ENCODE peak calls at places on chromosome 17, in seven cellular contexts. A is GM23338, B is neural progenitor cell, P is hepatocyte, D is SK-N-SH, C is PC-3, J is OCI-LY7. E is an unnamed sample.

GRCh38 chr17:48307814-48308411 is 122.1 kb downstream of the SKAP1 start:
- DNase-seq in A (peak), B (peak), P (peak), D (peak), C (peak), J (peak), E (peak)

GRCh38 chr17:80892019-80892855 is 99.4 kb upstream of the CHMP6 start:
- DNase-seq in A (no peak), B (no peak), P (peak), D (no peak), C (peak), J (no peak), E (peak)

GRCh38 chr17:44541884-44542581 is 15.3 kb upstream of the FZD2 start:
- DNase-seq in A (peak), B (peak), P (no peak), D (no peak), C (no peak), J (peak), E (no peak)

GRCh38 chr17:71709974-71710373 is 410.8 kb upstream of the SOX9 start:
- DNase-seq in A (peak), B (peak), P (peak), D (peak), C (no peak), J (no peak), E (peak)

GRCh38 chr17:5619088-5619740 is 34.9 kb upstream of the NLRP1 start:
- DNase-seq in A (no peak), B (no peak), P (no peak), D (no peak), C (no peak), J (peak), E (no peak)

GRCh38 chr17:59434429-59434828 is 103.0 kb downstream of the YPEL2 start:
- DNase-seq in A (no peak), B (no peak), P (no peak), D (no peak), C (no peak), J (no peak), E (no peak)

GRCh38 chr17:59725691-59726090 is 18.2 kb downstream of the VMP1 start:
- DNase-seq in A (no peak), B (no peak), P (no peak), D (no peak), C (no peak), J (no peak), E (peak)

GRCh38 chr17:17568772-17569195 is 22.7 kb downstream of the PEMT start:
- DNase-seq in A (peak), B (peak), P (peak), D (peak), C (peak), J (peak), E (peak)

GRCh38 chr17:9200699-9201359 is 179.5 kb downstream of the NTN1 start:
- DNase-seq in A (no peak), B (no peak), P (no peak), D (no peak), C (no peak), J (no peak), E (no peak)

GRCh38 chr17:2466936-2467335 is 44.8 kb downstream of the METTL16 start:
- DNase-seq in A (no peak), B (no peak), P (no peak), D (no peak), C (no peak), J (no peak), E (no peak)

GRCh38 chr17:50685691-50686493 is 21.8 kb downstream of the ANKRD40 start:
- DNase-seq in A (no peak), B (no peak), P (no peak), D (no peak), C (no peak), J (no peak), E (no peak)

GRCh38 chr17:63838586-63839184 is 3.8 kb downstream of the SMARCD2 start:
- DNase-seq in A (peak), B (no peak), P (peak), D (no peak), C (peak), J (no peak), E (peak)

GRCh38 chr17:78314683-78315354 is 45.1 kb downstream of the SOCS3 start:
- DNase-seq in A (peak), B (no peak), P (no peak), D (peak), C (no peak), J (no peak), E (no peak)

GRCh38 chr17:10499950-10500349 is 18.4 kb downstream of the MYH1 start:
- DNase-seq in A (no peak), B (no peak), P (no peak), D (no peak), C (no peak), J (no peak), E (no peak)

GRCh38 chr17:3978421-3979275 is 14.4 kb upstream of the ATP2A3 start:
- DNase-seq in A (no peak), B (no peak), P (no peak), D (peak), C (peak), J (no peak), E (no peak)

GRCh38 chr17:78422267-78422605 is 43.8 kb downstream of the PGS1 start:
- DNase-seq in A (no peak), B (no peak), P (no peak), D (no peak), C (no peak), J (no peak), E (no peak)

GRCh38 chr17:4623249-4623648 is 18.2 kb downstream of the ALOX15 start:
- DNase-seq in A (no peak), B (no peak), P (peak), D (no peak), C (no peak), J (no peak), E (peak)

GRCh38 chr17:47990962-47991731 is 20.2 kb downstream of the CDK5RAP3 start:
- DNase-seq in A (peak), B (peak), P (no peak), D (peak), C (no peak), J (no peak), E (peak)

GRCh38 chr17:75901727-75902126 is 3.0 kb downstream of the MRPL38 start:
- DNase-seq in A (no peak), B (no peak), P (no peak), D (no peak), C (no peak), J (no peak), E (no peak)

GRCh38 chr17:83181991-83182619 is 102.7 kb downstream of the METRNL start:
- DNase-seq in A (no peak), B (no peak), P (peak), D (no peak), C (no peak), J (no peak), E (no peak)

GRCh38 chr17:64230551-64231408 is 32.3 kb downstream of the TEX2 start:
- DNase-seq in A (no peak), B (no peak), P (peak), D (no peak), C (peak), J (no peak), E (peak)

GRCh38 chr17:7478276-7479138 is 924 bp downstream of the ZBTB4 start:
- DNase-seq in A (peak), B (peak), P (peak), D (peak), C (peak), J (no peak), E (peak)

GRCh38 chr17:64384253-64385186 is 6.1 kb downstream of the PECAM1 start:
- DNase-seq in A (no peak), B (no peak), P (no peak), D (no peak), C (peak), J (no peak), E (peak)

GRCh38 chr17:6028294-6028693 is 41.9 kb upstream of the WSCD1 start:
- DNase-seq in A (no peak), B (no peak), P (no peak), D (no peak), C (no peak), J (no peak), E (no peak)

GRCh38 chr17:77571141-77571540 is 387.4 kb upstream of the TNRC6C start:
- DNase-seq in A (peak), B (peak), P (no peak), D (no peak), C (no peak), J (no peak), E (no peak)

GRCh38 chr17:2057130-2057713 is 2.3 kb downstream of the HIC1 start:
- DNase-seq in A (peak), B (peak), P (no peak), D (no peak), C (no peak), J (no peak), E (no peak)

GRCh38 chr17:68567035-68567434 is 34.1 kb downstream of the FAM20A start:
- DNase-seq in A (no peak), B (no peak), P (peak), D (no peak), C (no peak), J (no peak), E (no peak)

GRCh38 chr17:59399914-59400313 is 68.5 kb downstream of the YPEL2 start:
- DNase-seq in A (no peak), B (no peak), P (no peak), D (peak), C (no peak), J (no peak), E (no peak)

GRCh38 chr17:78674595-78675315 is 97.6 kb upstream of the DNAH17 start:
- DNase-seq in A (peak), B (peak), P (no peak), D (peak), C (no peak), J (no peak), E (no peak)

GRCh38 chr17:77782611-77783010 is 175.9 kb upstream of the TNRC6C start:
- DNase-seq in A (no peak), B (no peak), P (no peak), D (no peak), C (no peak), J (no peak), E (no peak)

GRCh38 chr17:41909088-41909487 is 9.7 kb downstream of the ACLY start:
- DNase-seq in A (no peak), B (no peak), P (no peak), D (no peak), C (no peak), J (no peak), E (no peak)

DNA sequence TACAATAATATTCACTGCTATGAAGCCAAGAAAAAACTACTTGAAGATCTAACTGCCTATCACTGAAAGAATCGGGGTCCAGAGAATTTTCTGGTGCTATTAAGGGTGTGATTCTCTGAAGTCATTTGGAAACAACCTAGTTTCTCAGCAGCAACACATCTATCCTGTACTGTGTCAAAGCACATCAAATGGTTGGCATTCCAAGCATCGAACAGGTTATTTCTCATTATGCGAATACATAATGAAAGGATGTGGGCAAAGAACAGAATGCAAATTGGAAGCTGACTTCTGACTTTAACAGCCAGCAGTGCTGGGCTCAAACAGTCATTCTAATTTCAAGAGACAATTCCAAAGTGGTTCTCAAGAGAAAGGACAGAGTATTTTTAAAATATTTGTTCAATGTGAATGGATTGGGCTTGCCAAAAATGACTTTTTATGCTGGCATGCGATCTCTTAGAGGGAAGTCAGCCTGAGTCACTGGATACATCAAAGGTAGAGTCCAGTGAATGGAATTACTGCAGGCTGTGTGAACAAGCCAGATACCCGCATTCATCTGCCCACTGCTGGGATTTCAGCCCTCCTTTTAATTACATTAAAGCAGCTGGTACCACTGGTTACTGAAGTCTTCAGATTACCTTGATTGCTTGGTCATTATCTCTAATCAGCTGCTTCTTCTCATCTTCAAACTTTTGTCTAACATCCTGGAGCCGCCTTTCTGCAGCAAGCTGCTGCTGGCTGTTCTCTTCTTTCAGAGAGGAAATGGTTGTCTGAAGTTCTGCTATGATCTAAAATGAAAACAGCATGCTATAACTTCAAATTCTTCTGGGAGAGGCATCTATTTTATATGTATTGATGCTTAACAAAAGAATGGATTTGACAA is 181.2 kb upstream of the AXIN2 start:
- DNase-seq in A (peak), B (peak), P (no peak), D (peak), C (peak), J (no peak), E (peak)
- H3K27ac ChIP-seq in A (no peak), B (no peak), P (no peak), D (peak), C (peak), J (no peak), E (peak)

GRCh38 chr17:57662021-57662420 is 83.1 kb downstream of the CCDC182 start:
- DNase-seq in A (no peak), B (no peak), P (no peak), D (no peak), C (no peak), J (no peak), E (no peak)
- H2AFZ ChIP-seq in A (no peak), B (no peak), P (no peak), D (no peak), C (no peak), J (no peak), E (peak)

GRCh38 chr17:61250335-61250890 is 149.2 kb upstream of the TBX2 start:
- DNase-seq in A (no peak), B (no peak), P (peak), D (no peak), C (peak), J (no peak), E (peak)
- TF ChIP-seq EZH2phosphoT487 in A (no peak), B (no peak), P (no peak), D (no peak), C (no peak), J (no peak), E (no peak)

GRCh38 chr17:82023447-82024241 is 539 bp downstream of the LRRC45 start:
- DNase-seq in A (peak), B (no peak), P (peak), D (peak), C (no peak), J (peak), E (peak)
- H3K27ac ChIP-seq in A (no peak), B (no peak), P (no peak), D (peak), C (no peak), J (peak), E (no peak)

GRCh38 chr17:30476726-30477082 is 504 bp upstream of the GOSR1 start:
- DNase-seq in A (peak), B (peak), P (peak), D (no peak), C (no peak), J (peak), E (peak)
- H2AFZ ChIP-seq in A (peak), B (peak), P (peak), D (peak), C (peak), J (peak), E (peak)

DNA sequence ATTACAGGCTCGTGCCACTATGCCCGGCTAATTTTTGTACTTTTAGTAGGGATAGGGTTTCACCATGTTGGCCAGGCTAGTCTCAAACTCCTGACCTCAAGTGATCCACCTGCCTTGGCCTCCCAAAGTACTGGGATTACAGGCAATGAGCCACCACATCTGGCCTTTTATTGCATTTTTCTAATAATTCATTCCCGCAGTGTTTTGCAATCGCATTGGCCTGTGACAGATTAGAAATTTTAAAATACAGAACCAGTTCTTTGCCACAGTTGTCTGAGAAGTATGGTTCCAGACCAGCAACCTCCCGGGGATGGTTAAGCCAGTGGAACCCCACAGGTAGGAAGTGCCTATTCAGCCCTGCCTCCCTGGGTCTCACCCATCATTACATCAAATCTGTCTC is 3.2 kb upstream of the CRHR1 start:
- DNase-seq in A (no peak), B (no peak), P (no peak), D (no peak), C (no peak), J (no peak), E (no peak)
- TF ChIP-seq EZH2phosphoT487 in A (no peak), B (no peak), P (no peak), D (no peak), C (no peak), J (no peak), E (no peak)

GRCh38 chr17:38420518-38420917 is 7.7 kb upstream of the ARHGAP23 start:
- DNase-seq in A (no peak), B (no peak), P (no peak), D (peak), C (no peak), J (no peak), E (no peak)

GRCh38 chr17:38424297-38424972 is 3.8 kb upstream of the ARHGAP23 start:
- DNase-seq in A (no peak), B (no peak), P (no peak), D (no peak), C (no peak), J (no peak), E (no peak)

GRCh38 chr17:38419508-38419981 is 8.7 kb upstream of the ARHGAP23 start:
- DNase-seq in A (peak), B (no peak), P (no peak), D (no peak), C (no peak), J (peak), E (no peak)

GRCh38 chr17:38421224-38421841 is 6.9 kb upstream of the ARHGAP23 start:
- DNase-seq in A (no peak), B (peak), P (peak), D (no peak), C (no peak), J (no peak), E (peak)

GRCh38 chr17:38421871-38422819 is 6.1 kb upstream of the ARHGAP23 start:
- DNase-seq in A (no peak), B (no peak), P (no peak), D (no peak), C (no peak), J (no peak), E (peak)
- H3K27ac ChIP-seq in A (peak), B (no peak), P (peak), D (no peak), C (no peak), J (no peak), E (no peak)

E was measured in GM23248.